ENCODE peak calls at places on chromosomes 7 and 10, in five cellular contexts. U is GM20000; C is ureter; L is stimulated activated naive CD8-positive, alpha-beta T cell treated with anti-CD3 and anti-CD28 coated beads, Interleukin-15, Interleukin-2, amounts not matched to agents 100 U/mL and 50 U/mL, for 24 hours; B is heart left ventricle. R is an unnamed sample.

GRCh38 chr10:104614245-104614831 is 26.8 kb upstream of the SORCS3 start:
- DNase-seq in U (peak; percentile 45), C (no peak), L (peak; percentile 47), B (no peak), R (peak; percentile 50)

GRCh38 chr10:80462277-80462985 is 8.3 kb downstream of the TSPAN14 start:
- DNase-seq in U (no peak), C (no peak), L (no peak), B (no peak), R (no peak)

GRCh38 chr7:51639661-51640340 is 323.2 kb upstream of the COBL start:
- DNase-seq in U (no peak), C (no peak), L (no peak), B (no peak), R (peak; percentile 13)

GRCh38 chr7:27579565-27579964 is 83.1 kb downstream of the HIBADH start:
- DNase-seq in U (no peak), C (no peak), L (no peak), B (no peak), R (no peak)

GRCh38 chr7:114426824-114427223 is 12.2 kb downstream of the FOXP2 start:
- DNase-seq in U (no peak), C (no peak), L (no peak), B (no peak), R (no peak)

GRCh38 chr7:156764016-156764669 is 123.6 kb downstream of the RNF32 start:
- DNase-seq in U (no peak), C (peak; percentile 69), L (peak; percentile 19), B (peak; percentile 64), R (peak; percentile 22)

GRCh38 chr7:158295966-158296797 is 291.4 kb downstream of the PTPRN2 start:
- DNase-seq in U (no peak), C (no peak), L (no peak), B (no peak), R (no peak)

GRCh38 chr7:110948280-110948679 is 142.6 kb upstream of the LRRN3 start:
- DNase-seq in U (no peak), C (no peak), L (no peak), B (no peak), R (no peak)

GRCh38 chr7:23065974-23066373 is 39.6 kb upstream of the KLHL7 start:
- DNase-seq in U (no peak), C (no peak), L (no peak), B (no peak), R (no peak)

GRCh38 chr7:107579546-107579880 is 533 bp upstream of the BCAP29 start:
- DNase-seq in U (no peak), C (no peak), L (no peak), B (no peak), R (no peak)

GRCh38 chr10:98252451-98252850 is 15.5 kb downstream of the LOXL4 start:
- DNase-seq in U (no peak), C (no peak), L (no peak), B (no peak), R (no peak)

GRCh38 chr7:87784424-87784823 is 91.7 kb downstream of the SLC25A40 start:
- DNase-seq in U (no peak), C (no peak), L (no peak), B (no peak), R (no peak)

GRCh38 chr10:132329565-132330485 is 2.2 kb upstream of the LRRC27 start:
- DNase-seq in U (no peak), C (no peak), L (peak; percentile 46), B (no peak), R (peak; percentile 40)

GRCh38 chr10:99551158-99551557 is 18.4 kb downstream of the NKX2-3 start:
- DNase-seq in U (no peak), C (no peak), L (no peak), B (no peak), R (peak; percentile 82)

GRCh38 chr10:123007558-123008378 is 827 bp downstream of the IKZF5 start:
- DNase-seq in U (peak; percentile 71), C (peak; percentile 64), L (peak; percentile 38), B (peak; percentile 10), R (peak; percentile 28)

GRCh38 chr10:69801434-69802315 is at the start of gene COL13A1:
- DNase-seq in U (no peak), C (peak; percentile 60), L (no peak), B (peak; percentile 38), R (no peak)

GRCh38 chr7:131556912-131557457 is 557 bp upstream of the PODXL start:
- DNase-seq in U (no peak), C (no peak), L (peak; percentile 17), B (no peak), R (no peak)

GRCh38 chr10:107741976-107742375 is 577.5 kb upstream of the SORCS1 start:
- DNase-seq in U (no peak), C (no peak), L (no peak), B (no peak), R (no peak)

GRCh38 chr7:29330136-29330535 is 135.6 kb downstream of the CHN2 start:
- DNase-seq in U (no peak), C (no peak), L (no peak), B (no peak), R (no peak)

GRCh38 chr10:43136995-43137700 is 1.1 kb upstream of the CSGALNACT2 start:
- DNase-seq in U (no peak), C (no peak), L (no peak), B (no peak), R (no peak)

GRCh38 chr7:118184392-118184899 is 482 bp downstream of the LSM8 start:
- DNase-seq in U (peak; percentile 8), C (no peak), L (no peak), B (no peak), R (no peak)

GRCh38 chr7:6398943-6399342 is 48.8 kb downstream of the DAGLB start:
- DNase-seq in U (no peak), C (no peak), L (no peak), B (no peak), R (no peak)

GRCh38 chr7:66930341-66930740 is 9.3 kb downstream of the TMEM248 start:
- DNase-seq in U (no peak), C (no peak), L (no peak), B (no peak), R (no peak)

GRCh38 chr7:158649279-158649678 is 55.3 kb downstream of the NCAPG2 start:
- DNase-seq in U (no peak), C (no peak), L (no peak), B (no peak), R (peak; percentile 25)

GRCh38 chr10:1504286-1504685 is 233.0 kb downstream of the ADARB2 start:
- DNase-seq in U (no peak), C (no peak), L (no peak), B (no peak), R (no peak)

GRCh38 chr10:101840102-101840684 is 3.4 kb downstream of the KCNIP2 start:
- DNase-seq in U (peak; percentile 47), C (no peak), L (peak; percentile 52), B (no peak), R (peak; percentile 70)

GRCh38 chr10:7789390-7789789 is 1.4 kb downstream of the ATP5F1C start:
- DNase-seq in U (no peak), C (no peak), L (no peak), B (peak; percentile 55), R (no peak)

GRCh38 chr10:61024801-61025201 is 80.8 kb upstream of the RHOBTB1 start:
- DNase-seq in U (no peak), C (no peak), L (no peak), B (no peak), R (peak; percentile 28)

GRCh38 chr7:143381427-143382125 is 431 bp downstream of the ZYX start:
- DNase-seq in U (no peak), C (peak; percentile 82), L (peak; percentile 37), B (peak; percentile 80), R (no peak)

GRCh38 chr10:8998751-8999150 is 944.3 kb downstream of the GATA3 start:
- DNase-seq in U (no peak), C (no peak), L (no peak), B (no peak), R (no peak)

GRCh38 chr7:73449422-73449821 is 15.8 kb downstream of the FZD9 start:
- DNase-seq in U (no peak), C (no peak), L (no peak), B (no peak), R (no peak)

GRCh38 chr10:1142596-1142995 is 86.4 kb downstream of the WDR37 start:
- DNase-seq in U (no peak), C (no peak), L (peak; percentile 20), B (no peak), R (no peak)